ENCODE peak calls at places on chromosomes 12 and 14, in six cellular contexts. One of them, this sample, is unnamed.

GRCh38 chr14:74538411-74539391 is 45.1 kb downstream of the ISCA2 start:
- DNase-seq in AG04450: no peak
- DNase-seq in kidney: peak
- DNase-seq in right atrium auricular region: no peak
- DNase-seq in neural progenitor cell: no peak
- DNase-seq in uterus: no peak
- DNase-seq in this sample: no peak

GRCh38 chr14:35526962-35527361 is 7.0 kb upstream of the INSM2 start:
- DNase-seq in uterus: no peak
- DNase-seq in neural progenitor cell: no peak
- DNase-seq in right atrium auricular region: no peak
- DNase-seq in kidney: no peak
- DNase-seq in AG04450: no peak
- DNase-seq in this sample: no peak

GRCh38 chr12:131929530-131930456 is 717 bp downstream of the PUS1 start:
- DNase-seq in uterus: no peak
- DNase-seq in AG04450: no peak
- DNase-seq in right atrium auricular region: no peak
- DNase-seq in kidney: peak
- DNase-seq in neural progenitor cell: peak
- DNase-seq in this sample: no peak

GRCh38 chr12:129607293-129607692 is 296.5 kb downstream of the TMEM132D start:
- DNase-seq in AG04450: no peak
- DNase-seq in right atrium auricular region: no peak
- DNase-seq in uterus: no peak
- DNase-seq in neural progenitor cell: peak
- DNase-seq in kidney: no peak
- DNase-seq in this sample: no peak

GRCh38 chr12:1834186-1834925 is 14.0 kb downstream of the LRTM2 start:
- DNase-seq in uterus: no peak
- DNase-seq in kidney: peak
- DNase-seq in neural progenitor cell: no peak
- DNase-seq in AG04450: no peak
- DNase-seq in right atrium auricular region: no peak
- DNase-seq in this sample: no peak

GRCh38 chr12:51906452-51907082 is 737 bp upstream of the ACVRL1 start:
- DNase-seq in right atrium auricular region: no peak
- DNase-seq in AG04450: no peak
- DNase-seq in neural progenitor cell: no peak
- DNase-seq in uterus: no peak
- DNase-seq in kidney: peak
- DNase-seq in this sample: peak

GRCh38 chr14:31559939-31560338 is 1.3 kb upstream of the NUBPL start:
- DNase-seq in uterus: no peak
- DNase-seq in kidney: no peak
- DNase-seq in neural progenitor cell: no peak
- DNase-seq in right atrium auricular region: no peak
- DNase-seq in AG04450: no peak
- DNase-seq in this sample: no peak

GRCh38 chr14:69558774-69559173 is 15.9 kb downstream of the CCDC177 start:
- DNase-seq in right atrium auricular region: no peak
- DNase-seq in neural progenitor cell: no peak
- DNase-seq in AG04450: no peak
- DNase-seq in uterus: no peak
- DNase-seq in kidney: no peak
- DNase-seq in this sample: no peak

GRCh38 chr14:43418314-43418713 is 1088.8 kb downstream of the FSCB start:
- DNase-seq in uterus: no peak
- DNase-seq in AG04450: no peak
- DNase-seq in neural progenitor cell: no peak
- DNase-seq in kidney: no peak
- DNase-seq in right atrium auricular region: no peak
- DNase-seq in this sample: no peak

GRCh38 chr12:87157791-87158190 is 871.4 kb downstream of the C12orf50 start:
- DNase-seq in AG04450: peak
- DNase-seq in right atrium auricular region: no peak
- DNase-seq in neural progenitor cell: no peak
- DNase-seq in kidney: no peak
- DNase-seq in uterus: no peak
- DNase-seq in this sample: no peak

GRCh38 chr14:34693228-34693939 is 21.0 kb downstream of the CFL2 start:
- DNase-seq in AG04450: no peak
- DNase-seq in neural progenitor cell: peak
- DNase-seq in right atrium auricular region: no peak
- DNase-seq in uterus: no peak
- DNase-seq in kidney: no peak
- DNase-seq in this sample: no peak

GRCh38 chr12:121872546-121873223 is 14.0 kb upstream of the HPD start:
- DNase-seq in uterus: peak
- DNase-seq in AG04450: peak
- DNase-seq in neural progenitor cell: no peak
- DNase-seq in kidney: no peak
- DNase-seq in right atrium auricular region: peak
- DNase-seq in this sample: no peak

GRCh38 chr14:60196291-60196690 is 31.1 kb upstream of the DHRS7 start:
- DNase-seq in AG04450: no peak
- DNase-seq in right atrium auricular region: no peak
- DNase-seq in uterus: no peak
- DNase-seq in neural progenitor cell: no peak
- DNase-seq in kidney: no peak
- DNase-seq in this sample: no peak

GRCh38 chr12:94553130-94553519 is 93.5 kb upstream of the CEP83 start:
- DNase-seq in uterus: no peak
- DNase-seq in AG04450: no peak
- DNase-seq in right atrium auricular region: peak
- DNase-seq in neural progenitor cell: no peak
- DNase-seq in kidney: no peak
- DNase-seq in this sample: no peak

GRCh38 chr14:95192306-95192705 is 35.0 kb upstream of the DICER1 start:
- DNase-seq in neural progenitor cell: peak
- DNase-seq in right atrium auricular region: no peak
- DNase-seq in kidney: no peak
- DNase-seq in AG04450: no peak
- DNase-seq in uterus: no peak
- DNase-seq in this sample: peak

GRCh38 chr12:32151081-32151480 is 44.4 kb downstream of the BICD1 start:
- DNase-seq in uterus: no peak
- DNase-seq in kidney: no peak
- DNase-seq in AG04450: no peak
- DNase-seq in right atrium auricular region: no peak
- DNase-seq in neural progenitor cell: no peak
- DNase-seq in this sample: no peak

GRCh38 chr14:87989613-87990299 is 3.2 kb downstream of the GALC start:
- DNase-seq in kidney: no peak
- DNase-seq in uterus: no peak
- DNase-seq in neural progenitor cell: no peak
- DNase-seq in right atrium auricular region: no peak
- DNase-seq in AG04450: no peak
- DNase-seq in this sample: no peak

GRCh38 chr12:84727964-84728363 is 184.6 kb downstream of the SLC6A15 start:
- DNase-seq in kidney: no peak
- DNase-seq in AG04450: no peak
- DNase-seq in uterus: no peak
- DNase-seq in right atrium auricular region: no peak
- DNase-seq in neural progenitor cell: no peak
- DNase-seq in this sample: no peak

GRCh38 chr12:100403446-100403845 is 46.6 kb downstream of the SLC17A8 start:
- DNase-seq in AG04450: no peak
- DNase-seq in right atrium auricular region: no peak
- DNase-seq in kidney: no peak
- DNase-seq in neural progenitor cell: no peak
- DNase-seq in uterus: no peak
- DNase-seq in this sample: no peak

GRCh38 chr12:93223440-93224426 is 154.0 kb upstream of the NUDT4 start:
- DNase-seq in kidney: no peak
- DNase-seq in right atrium auricular region: no peak
- DNase-seq in AG04450: no peak
- DNase-seq in uterus: no peak
- DNase-seq in neural progenitor cell: no peak
- DNase-seq in this sample: no peak

GRCh38 chr12:4393211-4393610 is 13.7 kb upstream of the FGF23 start:
- DNase-seq in uterus: no peak
- DNase-seq in right atrium auricular region: no peak
- DNase-seq in AG04450: no peak
- DNase-seq in kidney: no peak
- DNase-seq in neural progenitor cell: no peak
- DNase-seq in this sample: no peak

GRCh38 chr12:1542599-1542998 is 51.8 kb downstream of the FBXL14 start:
- DNase-seq in right atrium auricular region: no peak
- DNase-seq in neural progenitor cell: no peak
- DNase-seq in AG04450: no peak
- DNase-seq in kidney: no peak
- DNase-seq in uterus: no peak
- DNase-seq in this sample: no peak

GRCh38 chr12:19489168-19489567 is 49.9 kb downstream of the AEBP2 start:
- DNase-seq in AG04450: no peak
- DNase-seq in neural progenitor cell: no peak
- DNase-seq in right atrium auricular region: no peak
- DNase-seq in uterus: no peak
- DNase-seq in kidney: no peak
- DNase-seq in this sample: no peak

GRCh38 chr12:53046655-53047220 is 3.1 kb upstream of the TNS2 start:
- DNase-seq in uterus: peak
- DNase-seq in AG04450: peak
- DNase-seq in kidney: peak
- DNase-seq in right atrium auricular region: peak
- DNase-seq in neural progenitor cell: peak
- DNase-seq in this sample: peak
- TF ChIP-seq CTCF in uterus: no peak
- TF ChIP-seq CTCF in AG04450: no peak
- TF ChIP-seq CTCF in kidney: no peak
- TF ChIP-seq CTCF in right atrium auricular region: no peak
- TF ChIP-seq CTCF in neural progenitor cell: no peak
- TF ChIP-seq CTCF in this sample: no peak

DNA sequence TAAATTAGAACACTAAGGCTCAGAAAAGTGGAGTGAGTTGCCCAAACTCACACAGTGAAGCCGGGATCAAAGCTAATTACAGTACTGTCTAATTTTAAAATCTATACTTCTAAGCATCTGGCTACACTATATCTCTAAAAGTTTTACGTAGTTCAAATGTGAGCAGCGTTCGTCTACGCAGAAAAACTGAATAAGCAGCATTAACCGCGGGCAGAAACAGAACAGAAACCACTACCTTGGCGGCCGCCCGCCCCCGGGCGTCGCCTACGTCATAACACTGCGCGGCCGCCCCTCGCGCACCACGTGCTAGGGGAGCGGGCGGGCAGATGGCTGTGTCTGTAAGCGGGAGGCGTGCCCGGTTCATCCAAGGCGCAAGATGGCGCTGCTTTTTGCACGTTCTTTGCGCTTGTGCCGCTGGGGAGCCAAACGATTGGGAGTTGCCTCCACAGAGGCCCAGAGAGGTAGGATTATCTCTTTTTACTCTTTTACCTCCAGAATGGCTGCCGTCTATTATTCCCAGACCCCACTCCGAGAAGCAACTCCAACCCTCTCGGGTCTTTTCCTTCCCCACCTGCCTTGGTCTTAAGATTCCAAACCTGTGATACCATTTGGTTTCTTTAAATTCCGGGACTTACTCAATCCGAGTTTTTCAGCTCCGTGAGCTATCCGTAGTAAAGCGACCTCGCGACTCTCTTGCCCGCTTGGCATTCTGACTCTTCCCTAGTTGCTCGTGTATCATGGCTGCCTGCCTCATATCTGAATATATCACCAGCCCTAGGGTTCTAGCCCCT is at the start of gene SPRYD4:
- DNase-seq in right atrium auricular region: peak
- DNase-seq in kidney: peak
- DNase-seq in neural progenitor cell: peak
- DNase-seq in uterus: peak
- DNase-seq in AG04450: peak
- DNase-seq in this sample: peak
- H3K4me3 ChIP-seq in right atrium auricular region: peak
- H3K4me3 ChIP-seq in kidney: peak
- H3K4me3 ChIP-seq in neural progenitor cell: peak
- H3K4me3 ChIP-seq in uterus: peak
- H3K4me3 ChIP-seq in AG04450: peak
- H3K4me3 ChIP-seq in this sample: peak

DNA sequence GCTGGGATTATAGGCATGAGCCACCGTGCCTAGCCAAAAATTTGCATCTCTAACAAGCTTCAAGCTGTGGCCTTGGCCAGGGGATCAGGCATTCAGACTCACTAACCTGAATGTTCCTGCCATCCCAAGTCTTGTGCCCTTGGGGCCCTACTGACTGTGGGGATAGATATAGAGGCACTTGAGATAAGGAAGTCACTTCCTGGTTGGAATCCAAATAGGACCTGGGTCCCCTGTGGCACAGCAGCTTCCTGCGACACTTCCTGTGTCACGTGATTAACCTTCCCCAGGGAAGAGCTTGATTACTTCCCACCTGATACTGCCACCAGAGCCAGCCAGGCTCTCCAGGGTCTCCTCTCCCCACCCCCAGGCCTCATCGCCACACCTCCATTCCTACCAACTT is 128.2 kb downstream of the BCL11B start:
- DNase-seq in AG04450: no peak
- DNase-seq in right atrium auricular region: no peak
- DNase-seq in uterus: no peak
- DNase-seq in neural progenitor cell: no peak
- DNase-seq in kidney: no peak
- DNase-seq in this sample: peak
- H3K27ac ChIP-seq in AG04450: no peak
- H3K27ac ChIP-seq in right atrium auricular region: no peak
- H3K27ac ChIP-seq in uterus: no peak
- H3K27ac ChIP-seq in neural progenitor cell: no peak
- H3K27ac ChIP-seq in kidney: no peak
- H3K27ac ChIP-seq in this sample: no peak

GRCh38 chr14:76867536-76868452 is 41.6 kb downstream of the LRRC74A start:
- DNase-seq in uterus: no peak
- DNase-seq in right atrium auricular region: no peak
- DNase-seq in kidney: no peak
- DNase-seq in AG04450: no peak
- DNase-seq in neural progenitor cell: no peak
- DNase-seq in this sample: no peak

GRCh38 chr14:76868453-76869170 is 42.4 kb downstream of the LRRC74A start:
- DNase-seq in kidney: no peak
- DNase-seq in neural progenitor cell: no peak
- DNase-seq in uterus: no peak
- DNase-seq in AG04450: no peak
- DNase-seq in right atrium auricular region: no peak
- DNase-seq in this sample: no peak

GRCh38 chr14:76872796-76873432 is 46.7 kb downstream of the LRRC74A start:
- DNase-seq in kidney: no peak
- DNase-seq in uterus: peak
- DNase-seq in neural progenitor cell: peak
- DNase-seq in AG04450: no peak
- DNase-seq in right atrium auricular region: peak
- DNase-seq in this sample: no peak

GRCh38 chr14:76866469-76866868 is 40.3 kb downstream of the LRRC74A start:
- DNase-seq in AG04450: no peak
- DNase-seq in kidney: no peak
- DNase-seq in neural progenitor cell: no peak
- DNase-seq in uterus: no peak
- DNase-seq in right atrium auricular region: no peak
- DNase-seq in this sample: no peak

DNA sequence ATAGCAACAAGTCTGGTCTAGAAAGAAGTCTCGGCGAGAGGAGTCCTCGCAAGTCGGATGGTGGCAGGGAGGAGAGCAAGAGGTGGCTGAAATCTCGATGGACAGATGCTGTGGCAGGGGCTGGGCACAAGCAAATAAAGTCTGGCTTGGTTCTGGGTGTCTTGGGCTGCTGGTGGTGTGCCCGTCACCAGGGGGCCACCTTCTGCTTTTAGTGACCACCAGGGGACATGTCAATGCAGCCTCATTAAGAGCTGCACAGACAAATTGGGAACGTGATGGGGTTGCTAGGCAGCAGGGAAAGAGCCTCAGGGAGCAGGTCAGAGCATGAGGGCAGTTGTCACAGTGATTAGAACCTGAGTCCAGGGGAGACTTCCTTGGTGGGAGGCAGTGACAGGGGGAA is 43.9 kb downstream of the LRRC74A start:
- DNase-seq in kidney: no peak
- DNase-seq in neural progenitor cell: peak
- DNase-seq in AG04450: no peak
- DNase-seq in right atrium auricular region: no peak
- DNase-seq in uterus: no peak
- DNase-seq in this sample: no peak
- TF ChIP-seq CTCF in kidney: no peak
- TF ChIP-seq CTCF in neural progenitor cell: peak
- TF ChIP-seq CTCF in AG04450: peak
- TF ChIP-seq CTCF in right atrium auricular region: no peak
- TF ChIP-seq CTCF in uterus: no peak
- TF ChIP-seq CTCF in this sample: no peak